ENCODE peak calls at places on chromosomes 3 and 15, in nine cellular contexts. L is activated naive CD4-positive, alpha-beta T cell treated with anti-CD3 and anti-CD28 coated beads for 36 hours; C is AG09319; R is GM10248; B is activated naive CD8-positive, alpha-beta T cell treated with anti-CD3 and anti-CD28 coated beads, Interleukin-2, amount 50 U/mL, for 24 hours; V is MM.1S; Y is non-pigmented ciliary epithelial cell; O is central memory CD4-positive, alpha-beta T cell; E is germinal center. I is an unnamed sample.

GRCh38 chr3:151290673-151291072 is 12.3 kb upstream of the P2RY14 start:
- DNase-seq in E (peak), R (peak), C (no peak), O (no peak), V (no peak), Y (no peak), B (no peak), L (no peak), I (no peak)

GRCh38 chr3:15159501-15160136 is 46.4 kb upstream of the CAPN7 start:
- DNase-seq in Y (peak), O (no peak), C (no peak), R (no peak), V (peak), E (no peak), L (no peak), B (no peak), I (no peak)

GRCh38 chr3:55951371-55951770 is 464.3 kb upstream of the WNT5A start:
- DNase-seq in O (no peak), L (no peak), B (no peak), Y (no peak), C (no peak), R (no peak), E (no peak), V (no peak), I (no peak)

GRCh38 chr3:135261916-135262315 is 466.9 kb downstream of the EPHB1 start:
- DNase-seq in E (no peak), L (no peak), R (no peak), V (no peak), O (no peak), Y (no peak), C (no peak), B (no peak), I (no peak)

GRCh38 chr3:189808246-189809007 is 177.2 kb downstream of the TP63 start:
- DNase-seq in O (no peak), E (no peak), Y (no peak), V (no peak), C (no peak), R (no peak), B (no peak), L (no peak), I (no peak)

GRCh38 chr3:131221731-131222130 is 159.8 kb upstream of the NUDT16 start:
- DNase-seq in V (no peak), R (no peak), L (no peak), C (no peak), Y (peak), E (no peak), B (no peak), O (no peak), I (no peak)

GRCh38 chr3:158792709-158793108 is 9.1 kb upstream of the MFSD1 start:
- DNase-seq in R (no peak), L (no peak), E (no peak), V (no peak), C (peak), O (no peak), Y (peak), B (no peak), I (no peak)

GRCh38 chr3:52490938-52491526 is 4.1 kb upstream of the STAB1 start:
- DNase-seq in C (no peak), L (no peak), B (no peak), R (no peak), E (no peak), O (no peak), V (no peak), Y (no peak), I (no peak)

GRCh38 chr3:195453236-195453635 is 10.4 kb upstream of the ACAP2 start:
- DNase-seq in O (no peak), Y (no peak), B (no peak), R (no peak), V (no peak), L (no peak), C (no peak), E (no peak), I (no peak)

GRCh38 chr3:11305509-11305908 is 33.3 kb downstream of the ATG7 start:
- DNase-seq in O (no peak), C (no peak), L (no peak), V (no peak), Y (no peak), B (no peak), R (no peak), E (no peak), I (no peak)

GRCh38 chr3:46456118-46456517 is 8.6 kb downstream of the LTF start:
- DNase-seq in L (no peak), E (no peak), B (no peak), V (no peak), C (no peak), O (no peak), R (no peak), Y (no peak), I (no peak)

GRCh38 chr3:18988619-18989229 is 159.6 kb upstream of the KCNH8 start:
- DNase-seq in C (no peak), E (no peak), V (peak), L (no peak), R (no peak), Y (no peak), B (no peak), O (peak), I (no peak)

GRCh38 chr3:76365284-76365683 is 579.9 kb upstream of the ZNF717 start:
- DNase-seq in O (no peak), L (no peak), Y (no peak), R (no peak), C (no peak), B (no peak), E (no peak), V (no peak), I (no peak)

GRCh38 chr3:185318136-185318535 is 44.8 kb upstream of the MAP3K13 start:
- DNase-seq in Y (peak), V (no peak), E (no peak), B (no peak), R (no peak), O (no peak), C (no peak), L (no peak), I (no peak)

GRCh38 chr3:144085964-144086363 is 114.3 kb downstream of the DIPK2A start:
- DNase-seq in E (no peak), R (no peak), L (no peak), C (no peak), Y (no peak), V (no peak), B (no peak), O (no peak), I (no peak)

GRCh38 chr3:144112437-144112836 is 140.8 kb downstream of the DIPK2A start:
- DNase-seq in Y (no peak), O (no peak), R (no peak), V (no peak), C (no peak), L (no peak), B (no peak), E (no peak), I (no peak)

GRCh38 chr3:24086597-24087369 is 141.7 kb downstream of the NR1D2 start:
- DNase-seq in V (no peak), C (no peak), O (no peak), R (no peak), Y (peak), B (no peak), E (no peak), L (no peak), I (no peak)

GRCh38 chr15:80636675-80637074 is 58.4 kb upstream of the ABHD17C start:
- DNase-seq in L (no peak), B (no peak), O (no peak), R (no peak), Y (no peak), E (no peak), V (no peak), C (no peak), I (no peak)

I was measured in tibial nerve.